ENCODE peak calls at places on chromosome 3, in six cellular contexts. Y is T-helper 1 cell, W is brain microvascular endothelial cell, D is activated gamma-delta T cell treated with Interleukin-2 at 50 U/mL for 16 hours, B is dorsolateral prefrontal cortex, R is occipital lobe. H is an unnamed sample.

GRCh38 chr3:71564361-71564760 is 19.2 kb downstream of the FOXP1 start:
- DNase-seq in R (no peak), Y (no peak), B (no peak), W (no peak), D (no peak), H (no peak)

GRCh38 chr3:188695251-188695650 is 476.5 kb upstream of the TPRG1 start:
- DNase-seq in W (peak), D (no peak), Y (no peak), R (no peak), B (no peak), H (no peak)

GRCh38 chr3:120052225-120052624 is 42.0 kb downstream of the GSK3B start:
- DNase-seq in R (no peak), Y (no peak), B (no peak), W (no peak), D (no peak), H (no peak)

GRCh38 chr3:123660276-123660675 is 75.4 kb upstream of the HACD2 start:
- DNase-seq in W (no peak), D (no peak), B (no peak), R (no peak), Y (no peak), H (no peak)

GRCh38 chr3:185933374-185933950 is 4.4 kb downstream of the TRA2B start:
- DNase-seq in B (no peak), D (no peak), Y (no peak), R (no peak), W (no peak), H (no peak)

GRCh38 chr3:46710229-46710628 is 7.4 kb downstream of the PRSS50 start:
- DNase-seq in B (no peak), D (no peak), R (no peak), W (no peak), Y (no peak), H (no peak)

GRCh38 chr3:152235709-152236298 is 32.9 kb upstream of the MBNL1 start:
- DNase-seq in R (no peak), Y (no peak), B (no peak), W (peak), D (no peak), H (no peak)

GRCh38 chr3:115099115-115099884 is 47.8 kb downstream of the ZBTB20 start:
- DNase-seq in Y (no peak), D (no peak), W (no peak), B (no peak), R (no peak), H (no peak)

GRCh38 chr3:172352786-172353185 is 95.5 kb downstream of the GHSR start:
- DNase-seq in Y (no peak), D (no peak), W (no peak), B (no peak), R (no peak), H (no peak)

GRCh38 chr3:148710665-148711064 is 13.0 kb downstream of the AGTR1 start:
- DNase-seq in B (no peak), W (no peak), R (no peak), Y (no peak), D (no peak), H (no peak)

GRCh38 chr3:180996415-180996932 is 6.9 kb upstream of the DNAJC19 start:
- DNase-seq in R (no peak), Y (no peak), B (no peak), W (no peak), D (no peak), H (no peak)

GRCh38 chr3:10352146-10352911 is 31.4 kb upstream of the SEC13 start:
- DNase-seq in Y (no peak), R (no peak), W (peak), B (no peak), D (no peak), H (no peak)

GRCh38 chr3:21645121-21645897 is 105.7 kb downstream of the ZNF385D start:
- DNase-seq in W (no peak), R (peak), D (no peak), B (no peak), Y (no peak), H (no peak)

GRCh38 chr3:148951599-148952361 is 39.6 kb upstream of the GYG1 start:
- DNase-seq in Y (no peak), B (no peak), R (no peak), D (no peak), W (no peak), H (no peak)

GRCh38 chr3:114451561-114452018 is 157.8 kb downstream of the TIGIT start:
- DNase-seq in W (peak), R (no peak), Y (no peak), D (no peak), B (peak), H (no peak)